ENCODE peak calls at places on chromosomes 13 and 19, in eight cellular contexts. P is right atrium auricular region, W is mesenchymal stem cell, K is epithelial cell of esophagus, H is memory B cell, V is NCI-H187 treated with DMSO at 0.1 percent for 48 hours, Z is T follicular helper cell, Q is GM13977. E is an unnamed sample.
A peak's percentile ranks its signal among the peaks of the same experiment; 100 is the strongest.

GRCh38 chr13:107574517-107575215 is 640.7 kb downstream of the LIG4 start:
- DNase-seq in H (no peak), Q (no peak), P (no peak), W (no peak), Z (no peak), K (no peak), V (peak; percentile 69), E (no peak)

GRCh38 chr13:25067054-25067453 is 28.9 kb upstream of the PABPC3 start:
- DNase-seq in H (no peak), Z (no peak), K (no peak), W (no peak), P (no peak), V (no peak), Q (no peak), E (no peak)

GRCh38 chr19:611506-611869 is 21.8 kb downstream of the HCN2 start:
- DNase-seq in Q (no peak), W (peak; percentile 79), H (no peak), K (peak; percentile 79), P (no peak), V (no peak), Z (peak; percentile 26), E (no peak)

GRCh38 chr19:43735957-43736356 is 18.8 kb downstream of the SMG9 start:
- DNase-seq in K (no peak), V (no peak), W (peak; percentile 53), P (no peak), Z (no peak), Q (no peak), H (no peak), E (no peak)

GRCh38 chr19:33819496-33819874 is 22.8 kb downstream of the KCTD15 start:
- DNase-seq in W (no peak), H (no peak), Q (no peak), V (no peak), P (no peak), K (no peak), Z (no peak), E (no peak)

GRCh38 chr19:53646144-53646543 is 14.3 kb downstream of the DPRX start:
- DNase-seq in K (no peak), W (no peak), H (no peak), Z (no peak), Q (no peak), V (no peak), P (no peak), E (no peak)

GRCh38 chr13:107138468-107138867 is 570.5 kb upstream of the ARGLU1 start:
- DNase-seq in H (no peak), K (no peak), V (no peak), Q (no peak), P (no peak), W (no peak), Z (no peak), E (no peak)

GRCh38 chr13:93224545-93224944 is 2.1 kb upstream of the GPC6 start:
- DNase-seq in V (no peak), H (no peak), K (no peak), W (peak; percentile 72), P (no peak), Z (no peak), Q (no peak), E (no peak)

GRCh38 chr19:12720851-12721655 is 2.7 kb downstream of the TNPO2 start:
- DNase-seq in Q (peak; percentile 52), H (no peak), W (peak; percentile 29), P (no peak), K (peak; percentile 21), V (no peak), Z (no peak), E (no peak)

GRCh38 chr19:57050863-57051262 is 68.9 kb upstream of the USP29 start:
- DNase-seq in P (no peak), V (no peak), Z (no peak), K (no peak), Q (no peak), H (no peak), W (no peak), E (no peak)

GRCh38 chr13:20006206-20006605 is 47.7 kb downstream of the ZMYM2 start:
- DNase-seq in Z (no peak), H (no peak), K (no peak), Q (no peak), V (no peak), W (peak; percentile 30), P (no peak), E (no peak)

GRCh38 chr19:11165486-11166030 is 10.0 kb upstream of the SPC24 start:
- DNase-seq in Q (no peak), P (peak; percentile 71), K (no peak), V (no peak), W (no peak), H (no peak), Z (no peak), E (no peak)

GRCh38 chr19:10118960-10119359 is 739 bp downstream of the EIF3G start:
- DNase-seq in W (peak; percentile 23), Q (no peak), H (no peak), P (no peak), K (no peak), V (no peak), Z (no peak), E (no peak)

GRCh38 chr13:100602472-100603142 is 14.0 kb upstream of the GGACT start:
- DNase-seq in Z (no peak), P (no peak), W (no peak), K (no peak), Q (no peak), H (no peak), V (no peak), E (no peak)

GRCh38 chr19:35942235-35942634 is 6.1 kb downstream of the LRFN3 start:
- DNase-seq in Q (peak; percentile 6), W (no peak), V (no peak), H (no peak), K (no peak), P (no peak), Z (no peak), E (no peak)

GRCh38 chr13:89457977-89458376 is 1786.8 kb downstream of the SLITRK5 start:
- DNase-seq in P (no peak), H (no peak), Q (no peak), V (no peak), K (peak; percentile 95), W (peak; percentile 53), Z (no peak), E (no peak)

GRCh38 chr19:5949792-5950305 is 28.1 kb downstream of the RANBP3 start:
- DNase-seq in Q (no peak), W (no peak), Z (peak; percentile 19), V (peak; percentile 46), K (peak; percentile 43), H (no peak), P (no peak), E (no peak)

GRCh38 chr13:111938743-111939142 is 128.2 kb upstream of the SOX1 start:
- DNase-seq in Z (no peak), H (no peak), P (peak; percentile 36), K (no peak), Q (no peak), W (no peak), V (no peak), E (no peak)

GRCh38 chr19:10260141-10260584 is 8.1 kb downstream of the MRPL4 start:
- DNase-seq in Q (no peak), V (no peak), H (no peak), W (no peak), K (peak; percentile 96), P (no peak), Z (no peak), E (no peak)

E was measured in coronary artery.